ENCODE peak calls at places on chromosomes 13 and 19, in eight cellular contexts. A, L, D, X, U, M, F and V are unnamed samples.

GRCh38 chr19:12880551-12881171 is 588 bp downstream of the DNASE2 start:
- DNase-seq in A (no peak), L (no peak), D (peak; percentile 23), X (no peak), U (peak; percentile 63), M (peak; percentile 77), F (peak; percentile 30), V (peak; percentile 37)

GRCh38 chr19:18526316-18526715 is 4.4 kb upstream of the ELL start:
- DNase-seq in A (no peak), L (no peak), D (no peak), X (no peak), U (no peak), M (peak; percentile 3), F (no peak), V (no peak)

GRCh38 chr13:108227651-108228272 is 9.6 kb downstream of the ABHD13 start:
- DNase-seq in A (no peak), L (peak; percentile 54), D (peak; percentile 44), X (peak; percentile 40), U (peak; percentile 29), M (no peak), F (no peak), V (peak; percentile 71)

GRCh38 chr19:33381101-33381500 is 7.6 kb downstream of the CEBPG start:
- DNase-seq in A (no peak), L (no peak), D (no peak), X (no peak), U (no peak), M (no peak), F (no peak), V (no peak)

GRCh38 chr19:5141278-5141925 is 172.5 kb downstream of the KDM4B start:
- DNase-seq in A (no peak), L (peak; percentile 76), D (no peak), X (no peak), U (no peak), M (peak; percentile 42), F (peak; percentile 31), V (no peak)

GRCh38 chr13:67574320-67575233 is 344.4 kb upstream of the PCDH9 start:
- DNase-seq in A (no peak), L (peak; percentile 26), D (no peak), X (peak; percentile 0), U (no peak), M (no peak), F (no peak), V (no peak)

GRCh38 chr19:42110658-42111057 is 21.6 kb downstream of the POU2F2 start:
- DNase-seq in A (no peak), L (no peak), D (no peak), X (no peak), U (no peak), M (no peak), F (no peak), V (no peak)

GRCh38 chr13:89324582-89324981 is 1653.4 kb downstream of the SLITRK5 start:
- DNase-seq in A (no peak), L (no peak), D (no peak), X (no peak), U (no peak), M (no peak), F (no peak), V (no peak)

GRCh38 chr19:674282-675151 is 1.7 kb upstream of the FSTL3 start:
- DNase-seq in A (no peak), L (no peak), D (no peak), X (no peak), U (no peak), M (peak; percentile 87), F (no peak), V (no peak)